ENCODE peak calls at places on chromosome 2, in six cellular contexts. One of them, this sample, is unnamed.

GRCh38 chr2:62089658-62090057 is 106.3 kb upstream of the B3GNT2 start:
- DNase-seq in stimulated activated CD8-positive, alpha-beta memory T cell treated with anti-CD3 and anti-CD28 coated beads, Interleukin-4, amount 100 ng/mL, for 1 hour: no peak
- DNase-seq in fibroblast of the conjunctiva: no peak
- DNase-seq in activated CD8-positive, alpha-beta memory T cell treated with anti-CD3 and anti-CD28 coated beads for 24 hours: no peak
- DNase-seq in A549: no peak
- DNase-seq in iPS-NIHi11: no peak
- DNase-seq in this sample: no peak

GRCh38 chr2:120388222-120389035 is 42.5 kb downstream of the INHBB start:
- DNase-seq in stimulated activated CD8-positive, alpha-beta memory T cell treated with anti-CD3 and anti-CD28 coated beads, Interleukin-4, amount 100 ng/mL, for 1 hour: no peak
- DNase-seq in fibroblast of the conjunctiva: no peak
- DNase-seq in activated CD8-positive, alpha-beta memory T cell treated with anti-CD3 and anti-CD28 coated beads for 24 hours: no peak
- DNase-seq in A549: no peak
- DNase-seq in iPS-NIHi11: no peak
- DNase-seq in this sample: no peak

GRCh38 chr2:137237055-137237454 is 471.7 kb downstream of the THSD7B start:
- DNase-seq in stimulated activated CD8-positive, alpha-beta memory T cell treated with anti-CD3 and anti-CD28 coated beads, Interleukin-4, amount 100 ng/mL, for 1 hour: no peak
- DNase-seq in fibroblast of the conjunctiva: peak
- DNase-seq in activated CD8-positive, alpha-beta memory T cell treated with anti-CD3 and anti-CD28 coated beads for 24 hours: no peak
- DNase-seq in A549: no peak
- DNase-seq in iPS-NIHi11: no peak
- DNase-seq in this sample: peak

GRCh38 chr2:187775651-187776050 is 221.4 kb upstream of the TFPI start:
- DNase-seq in stimulated activated CD8-positive, alpha-beta memory T cell treated with anti-CD3 and anti-CD28 coated beads, Interleukin-4, amount 100 ng/mL, for 1 hour: no peak
- DNase-seq in fibroblast of the conjunctiva: no peak
- DNase-seq in activated CD8-positive, alpha-beta memory T cell treated with anti-CD3 and anti-CD28 coated beads for 24 hours: no peak
- DNase-seq in A549: no peak
- DNase-seq in iPS-NIHi11: no peak
- DNase-seq in this sample: no peak

GRCh38 chr2:45743531-45744391 is 92.3 kb downstream of the PRKCE start:
- DNase-seq in stimulated activated CD8-positive, alpha-beta memory T cell treated with anti-CD3 and anti-CD28 coated beads, Interleukin-4, amount 100 ng/mL, for 1 hour: no peak
- DNase-seq in fibroblast of the conjunctiva: peak
- DNase-seq in activated CD8-positive, alpha-beta memory T cell treated with anti-CD3 and anti-CD28 coated beads for 24 hours: no peak
- DNase-seq in A549: no peak
- DNase-seq in iPS-NIHi11: no peak
- DNase-seq in this sample: no peak

GRCh38 chr2:72932045-72932444 is 14.7 kb downstream of the EMX1 start:
- DNase-seq in stimulated activated CD8-positive, alpha-beta memory T cell treated with anti-CD3 and anti-CD28 coated beads, Interleukin-4, amount 100 ng/mL, for 1 hour: no peak
- DNase-seq in fibroblast of the conjunctiva: no peak
- DNase-seq in activated CD8-positive, alpha-beta memory T cell treated with anti-CD3 and anti-CD28 coated beads for 24 hours: no peak
- DNase-seq in A549: no peak
- DNase-seq in iPS-NIHi11: no peak
- DNase-seq in this sample: no peak

GRCh38 chr2:75491129-75491753 is 69.5 kb downstream of the EVA1A start:
- DNase-seq in stimulated activated CD8-positive, alpha-beta memory T cell treated with anti-CD3 and anti-CD28 coated beads, Interleukin-4, amount 100 ng/mL, for 1 hour: no peak
- DNase-seq in fibroblast of the conjunctiva: peak
- DNase-seq in activated CD8-positive, alpha-beta memory T cell treated with anti-CD3 and anti-CD28 coated beads for 24 hours: no peak
- DNase-seq in A549: no peak
- DNase-seq in iPS-NIHi11: no peak
- DNase-seq in this sample: peak

GRCh38 chr2:201149064-201149820 is 33.3 kb downstream of the CFLAR start:
- DNase-seq in stimulated activated CD8-positive, alpha-beta memory T cell treated with anti-CD3 and anti-CD28 coated beads, Interleukin-4, amount 100 ng/mL, for 1 hour: no peak
- DNase-seq in fibroblast of the conjunctiva: peak
- DNase-seq in activated CD8-positive, alpha-beta memory T cell treated with anti-CD3 and anti-CD28 coated beads for 24 hours: no peak
- DNase-seq in A549: peak
- DNase-seq in iPS-NIHi11: no peak
- DNase-seq in this sample: peak

GRCh38 chr2:148645925-148646559 is 1.5 kb downstream of the EPC2 start:
- DNase-seq in stimulated activated CD8-positive, alpha-beta memory T cell treated with anti-CD3 and anti-CD28 coated beads, Interleukin-4, amount 100 ng/mL, for 1 hour: peak
- DNase-seq in fibroblast of the conjunctiva: peak
- DNase-seq in activated CD8-positive, alpha-beta memory T cell treated with anti-CD3 and anti-CD28 coated beads for 24 hours: no peak
- DNase-seq in A549: peak
- DNase-seq in iPS-NIHi11: peak
- DNase-seq in this sample: peak

GRCh38 chr2:203993011-203993410 is 56.4 kb downstream of the ICOS start:
- DNase-seq in stimulated activated CD8-positive, alpha-beta memory T cell treated with anti-CD3 and anti-CD28 coated beads, Interleukin-4, amount 100 ng/mL, for 1 hour: no peak
- DNase-seq in fibroblast of the conjunctiva: no peak
- DNase-seq in activated CD8-positive, alpha-beta memory T cell treated with anti-CD3 and anti-CD28 coated beads for 24 hours: no peak
- DNase-seq in A549: no peak
- DNase-seq in iPS-NIHi11: no peak
- DNase-seq in this sample: no peak

GRCh38 chr2:96507957-96508520 is 2.9 kb upstream of the NEURL3 start:
- DNase-seq in stimulated activated CD8-positive, alpha-beta memory T cell treated with anti-CD3 and anti-CD28 coated beads, Interleukin-4, amount 100 ng/mL, for 1 hour: peak
- DNase-seq in fibroblast of the conjunctiva: no peak
- DNase-seq in activated CD8-positive, alpha-beta memory T cell treated with anti-CD3 and anti-CD28 coated beads for 24 hours: peak
- DNase-seq in A549: peak
- DNase-seq in iPS-NIHi11: peak
- DNase-seq in this sample: no peak

GRCh38 chr2:83650897-83651296 is 808.2 kb downstream of the SUCLG1 start:
- DNase-seq in stimulated activated CD8-positive, alpha-beta memory T cell treated with anti-CD3 and anti-CD28 coated beads, Interleukin-4, amount 100 ng/mL, for 1 hour: no peak
- DNase-seq in fibroblast of the conjunctiva: no peak
- DNase-seq in activated CD8-positive, alpha-beta memory T cell treated with anti-CD3 and anti-CD28 coated beads for 24 hours: no peak
- DNase-seq in A549: no peak
- DNase-seq in iPS-NIHi11: no peak
- DNase-seq in this sample: peak

GRCh38 chr2:112692914-112693313 is 27.9 kb upstream of the NT5DC4 start:
- DNase-seq in stimulated activated CD8-positive, alpha-beta memory T cell treated with anti-CD3 and anti-CD28 coated beads, Interleukin-4, amount 100 ng/mL, for 1 hour: no peak
- DNase-seq in fibroblast of the conjunctiva: no peak
- DNase-seq in activated CD8-positive, alpha-beta memory T cell treated with anti-CD3 and anti-CD28 coated beads for 24 hours: peak
- DNase-seq in A549: no peak
- DNase-seq in iPS-NIHi11: no peak
- DNase-seq in this sample: no peak

GRCh38 chr2:1738163-1738562 is 6.2 kb downstream of the PXDN start:
- DNase-seq in stimulated activated CD8-positive, alpha-beta memory T cell treated with anti-CD3 and anti-CD28 coated beads, Interleukin-4, amount 100 ng/mL, for 1 hour: no peak
- DNase-seq in fibroblast of the conjunctiva: no peak
- DNase-seq in activated CD8-positive, alpha-beta memory T cell treated with anti-CD3 and anti-CD28 coated beads for 24 hours: no peak
- DNase-seq in A549: no peak
- DNase-seq in iPS-NIHi11: no peak
- DNase-seq in this sample: no peak

GRCh38 chr2:62277688-62278087 is 81.8 kb downstream of the B3GNT2 start:
- DNase-seq in stimulated activated CD8-positive, alpha-beta memory T cell treated with anti-CD3 and anti-CD28 coated beads, Interleukin-4, amount 100 ng/mL, for 1 hour: no peak
- DNase-seq in fibroblast of the conjunctiva: no peak
- DNase-seq in activated CD8-positive, alpha-beta memory T cell treated with anti-CD3 and anti-CD28 coated beads for 24 hours: no peak
- DNase-seq in A549: no peak
- DNase-seq in iPS-NIHi11: no peak
- DNase-seq in this sample: no peak

GRCh38 chr2:141417246-141417797 is 713.5 kb downstream of the LRP1B start:
- DNase-seq in stimulated activated CD8-positive, alpha-beta memory T cell treated with anti-CD3 and anti-CD28 coated beads, Interleukin-4, amount 100 ng/mL, for 1 hour: no peak
- DNase-seq in fibroblast of the conjunctiva: no peak
- DNase-seq in activated CD8-positive, alpha-beta memory T cell treated with anti-CD3 and anti-CD28 coated beads for 24 hours: no peak
- DNase-seq in A549: no peak
- DNase-seq in iPS-NIHi11: no peak
- DNase-seq in this sample: no peak

GRCh38 chr2:113826346-113827285 is 63.3 kb upstream of the ACTR3 start:
- DNase-seq in stimulated activated CD8-positive, alpha-beta memory T cell treated with anti-CD3 and anti-CD28 coated beads, Interleukin-4, amount 100 ng/mL, for 1 hour: no peak
- DNase-seq in fibroblast of the conjunctiva: no peak
- DNase-seq in activated CD8-positive, alpha-beta memory T cell treated with anti-CD3 and anti-CD28 coated beads for 24 hours: no peak
- DNase-seq in A549: no peak
- DNase-seq in iPS-NIHi11: peak
- DNase-seq in this sample: no peak

GRCh38 chr2:43212216-43212828 is 14.1 kb downstream of the ZFP36L2 start:
- DNase-seq in stimulated activated CD8-positive, alpha-beta memory T cell treated with anti-CD3 and anti-CD28 coated beads, Interleukin-4, amount 100 ng/mL, for 1 hour: no peak
- DNase-seq in fibroblast of the conjunctiva: no peak
- DNase-seq in activated CD8-positive, alpha-beta memory T cell treated with anti-CD3 and anti-CD28 coated beads for 24 hours: no peak
- DNase-seq in A549: no peak
- DNase-seq in iPS-NIHi11: no peak
- DNase-seq in this sample: no peak

GRCh38 chr2:121944072-121944829 is 188.8 kb downstream of the TSN start:
- DNase-seq in stimulated activated CD8-positive, alpha-beta memory T cell treated with anti-CD3 and anti-CD28 coated beads, Interleukin-4, amount 100 ng/mL, for 1 hour: no peak
- DNase-seq in fibroblast of the conjunctiva: peak
- DNase-seq in activated CD8-positive, alpha-beta memory T cell treated with anti-CD3 and anti-CD28 coated beads for 24 hours: no peak
- DNase-seq in A549: peak
- DNase-seq in iPS-NIHi11: no peak
- DNase-seq in this sample: peak

GRCh38 chr2:236811062-236811656 is 241.5 kb downstream of the ACKR3 start:
- DNase-seq in stimulated activated CD8-positive, alpha-beta memory T cell treated with anti-CD3 and anti-CD28 coated beads, Interleukin-4, amount 100 ng/mL, for 1 hour: no peak
- DNase-seq in fibroblast of the conjunctiva: no peak
- DNase-seq in activated CD8-positive, alpha-beta memory T cell treated with anti-CD3 and anti-CD28 coated beads for 24 hours: no peak
- DNase-seq in A549: no peak
- DNase-seq in iPS-NIHi11: no peak
- DNase-seq in this sample: no peak

GRCh38 chr2:216039918-216040317 is 26.6 kb upstream of the MREG start:
- DNase-seq in stimulated activated CD8-positive, alpha-beta memory T cell treated with anti-CD3 and anti-CD28 coated beads, Interleukin-4, amount 100 ng/mL, for 1 hour: no peak
- DNase-seq in fibroblast of the conjunctiva: no peak
- DNase-seq in activated CD8-positive, alpha-beta memory T cell treated with anti-CD3 and anti-CD28 coated beads for 24 hours: no peak
- DNase-seq in A549: no peak
- DNase-seq in iPS-NIHi11: no peak
- DNase-seq in this sample: no peak

GRCh38 chr2:190867182-190867581 is 13.4 kb upstream of the GLS start:
- DNase-seq in stimulated activated CD8-positive, alpha-beta memory T cell treated with anti-CD3 and anti-CD28 coated beads, Interleukin-4, amount 100 ng/mL, for 1 hour: no peak
- DNase-seq in fibroblast of the conjunctiva: peak
- DNase-seq in activated CD8-positive, alpha-beta memory T cell treated with anti-CD3 and anti-CD28 coated beads for 24 hours: no peak
- DNase-seq in A549: no peak
- DNase-seq in iPS-NIHi11: no peak
- DNase-seq in this sample: no peak

GRCh38 chr2:70118798-70119454 is 31.6 kb downstream of the PCBP1 start:
- DNase-seq in stimulated activated CD8-positive, alpha-beta memory T cell treated with anti-CD3 and anti-CD28 coated beads, Interleukin-4, amount 100 ng/mL, for 1 hour: no peak
- DNase-seq in fibroblast of the conjunctiva: no peak
- DNase-seq in activated CD8-positive, alpha-beta memory T cell treated with anti-CD3 and anti-CD28 coated beads for 24 hours: no peak
- DNase-seq in A549: no peak
- DNase-seq in iPS-NIHi11: peak
- DNase-seq in this sample: no peak

GRCh38 chr2:152483276-152483996 is 148.5 kb downstream of the FMNL2 start:
- DNase-seq in stimulated activated CD8-positive, alpha-beta memory T cell treated with anti-CD3 and anti-CD28 coated beads, Interleukin-4, amount 100 ng/mL, for 1 hour: no peak
- DNase-seq in fibroblast of the conjunctiva: peak
- DNase-seq in activated CD8-positive, alpha-beta memory T cell treated with anti-CD3 and anti-CD28 coated beads for 24 hours: no peak
- DNase-seq in A549: no peak
- DNase-seq in iPS-NIHi11: no peak
- DNase-seq in this sample: no peak

This sample was measured in AG09309.